ENCODE peak calls at places on chromosome 10, in five cellular contexts. A is endothelial cell of umbilical vein, M is esophagus squamous epithelium, Q is PC-9, D is body of pancreas. G is an unnamed sample.

GRCh38 chr10:61835069-61835908 is 66.2 kb upstream of the ARID5B start:
- DNase-seq in A (peak; percentile 90), M (no peak), Q (no peak), D (peak; percentile 33), G (peak; percentile 76)

GRCh38 chr10:28850784-28851183 is 173.5 kb downstream of the BAMBI start:
- DNase-seq in A (no peak), M (no peak), Q (no peak), D (no peak), G (no peak)

GRCh38 chr10:14507156-14507555 is 176.4 kb upstream of the FRMD4A start:
- DNase-seq in A (peak; percentile 85), M (no peak), Q (no peak), D (no peak), G (no peak)

GRCh38 chr10:132563485-132564248 is 26.1 kb downstream of the INPP5A start:
- DNase-seq in A (no peak), M (no peak), Q (no peak), D (no peak), G (no peak)

GRCh38 chr10:30719832-30720231 is 90.3 kb upstream of the LYZL2 start:
- DNase-seq in A (no peak), M (no peak), Q (no peak), D (no peak), G (no peak)

GRCh38 chr10:21527634-21528451 is 2.4 kb upstream of the SKIDA1 start:
- DNase-seq in A (peak; percentile 73), M (no peak), Q (no peak), D (no peak), G (no peak)

GRCh38 chr10:75469018-75469616 is 37.7 kb downstream of the LRMDA start:
- DNase-seq in A (peak; percentile 56), M (no peak), Q (peak; percentile 78), D (peak; percentile 18), G (peak; percentile 70)

GRCh38 chr10:131137223-131137622 is 174.3 kb downstream of the TCERG1L start:
- DNase-seq in A (no peak), M (no peak), Q (no peak), D (no peak), G (no peak)

GRCh38 chr10:1369665-1370064 is 313.5 kb downstream of the WDR37 start:
- DNase-seq in A (no peak), M (no peak), Q (no peak), D (no peak), G (no peak)

GRCh38 chr10:14478639-14479038 is 147.9 kb upstream of the FRMD4A start:
- DNase-seq in A (peak; percentile 63), M (no peak), Q (no peak), D (peak; percentile 83), G (peak; percentile 46)

GRCh38 chr10:76119515-76119914 is 688.1 kb downstream of the LRMDA start:
- DNase-seq in A (no peak), M (no peak), Q (no peak), D (no peak), G (peak; percentile 73)

GRCh38 chr10:131946321-131946751 is 35.4 kb downstream of the BNIP3 start:
- DNase-seq in A (peak; percentile 89), M (no peak), Q (no peak), D (peak; percentile 66), G (peak; percentile 77)

GRCh38 chr10:48255722-48256121 is 18.8 kb downstream of the FRMPD2 start:
- DNase-seq in A (no peak), M (no peak), Q (no peak), D (no peak), G (no peak)

GRCh38 chr10:119395287-119396007 is 147.1 kb downstream of the RGS10 start:
- DNase-seq in A (peak; percentile 35), M (no peak), Q (no peak), D (no peak), G (no peak)

GRCh38 chr10:133309720-133310398 is 1.1 kb downstream of the ZNF511 start:
- DNase-seq in A (no peak), M (no peak), Q (no peak), D (peak; percentile 69), G (no peak)

GRCh38 chr10:69733791-69734261 is 67.9 kb upstream of the COL13A1 start:
- DNase-seq in A (no peak), M (no peak), Q (no peak), D (no peak), G (peak; percentile 49)

GRCh38 chr10:29535012-29535777 is 99.6 kb downstream of the SVIL start:
- DNase-seq in A (peak; percentile 55), M (no peak), Q (no peak), D (peak; percentile 94), G (no peak)

GRCh38 chr10:16770646-16771045 is 46.6 kb downstream of the RSU1 start:
- DNase-seq in A (no peak), M (no peak), Q (no peak), D (no peak), G (no peak)

GRCh38 chr10:71090330-71090729 is 122.0 kb upstream of the UNC5B start:
- DNase-seq in A (no peak), M (no peak), Q (no peak), D (no peak), G (no peak)

GRCh38 chr10:97822261-97822687 is 27.4 kb upstream of the GOLGA7B start:
- DNase-seq in A (no peak), M (no peak), Q (peak; percentile 42), D (peak; percentile 15), G (no peak)

GRCh38 chr10:125148576-125148975 is 11.8 kb downstream of the CTBP2 start:
- DNase-seq in A (no peak), M (no peak), Q (no peak), D (no peak), G (no peak)

GRCh38 chr10:119413738-119414611 is 128.5 kb downstream of the RGS10 start:
- DNase-seq in A (no peak), M (no peak), Q (no peak), D (peak; percentile 22), G (no peak)

GRCh38 chr10:79242620-79243152 is 104.6 kb upstream of the PPIF start:
- DNase-seq in A (peak; percentile 71), M (no peak), Q (peak; percentile 62), D (peak; percentile 34), G (no peak)

GRCh38 chr10:110497438-110498086 is at the start of gene DUSP5:
- DNase-seq in A (peak; percentile 96), M (peak; percentile 84), Q (peak; percentile 82), D (peak; percentile 92), G (peak; percentile 80)

GRCh38 chr10:110496553-110497437 is 912 bp upstream of the DUSP5 start:
- DNase-seq in A (peak; percentile 62), M (no peak), Q (no peak), D (no peak), G (no peak)

GRCh38 chr10:110498982-110499795 is 1.5 kb downstream of the DUSP5 start:
- DNase-seq in A (peak; percentile 59), M (no peak), Q (peak; percentile 58), D (no peak), G (peak; percentile 60)

GRCh38 chr10:110499796-110500514 is 2.2 kb downstream of the DUSP5 start:
- DNase-seq in A (peak; percentile 56), M (no peak), Q (no peak), D (no peak), G (no peak)

DNA sequence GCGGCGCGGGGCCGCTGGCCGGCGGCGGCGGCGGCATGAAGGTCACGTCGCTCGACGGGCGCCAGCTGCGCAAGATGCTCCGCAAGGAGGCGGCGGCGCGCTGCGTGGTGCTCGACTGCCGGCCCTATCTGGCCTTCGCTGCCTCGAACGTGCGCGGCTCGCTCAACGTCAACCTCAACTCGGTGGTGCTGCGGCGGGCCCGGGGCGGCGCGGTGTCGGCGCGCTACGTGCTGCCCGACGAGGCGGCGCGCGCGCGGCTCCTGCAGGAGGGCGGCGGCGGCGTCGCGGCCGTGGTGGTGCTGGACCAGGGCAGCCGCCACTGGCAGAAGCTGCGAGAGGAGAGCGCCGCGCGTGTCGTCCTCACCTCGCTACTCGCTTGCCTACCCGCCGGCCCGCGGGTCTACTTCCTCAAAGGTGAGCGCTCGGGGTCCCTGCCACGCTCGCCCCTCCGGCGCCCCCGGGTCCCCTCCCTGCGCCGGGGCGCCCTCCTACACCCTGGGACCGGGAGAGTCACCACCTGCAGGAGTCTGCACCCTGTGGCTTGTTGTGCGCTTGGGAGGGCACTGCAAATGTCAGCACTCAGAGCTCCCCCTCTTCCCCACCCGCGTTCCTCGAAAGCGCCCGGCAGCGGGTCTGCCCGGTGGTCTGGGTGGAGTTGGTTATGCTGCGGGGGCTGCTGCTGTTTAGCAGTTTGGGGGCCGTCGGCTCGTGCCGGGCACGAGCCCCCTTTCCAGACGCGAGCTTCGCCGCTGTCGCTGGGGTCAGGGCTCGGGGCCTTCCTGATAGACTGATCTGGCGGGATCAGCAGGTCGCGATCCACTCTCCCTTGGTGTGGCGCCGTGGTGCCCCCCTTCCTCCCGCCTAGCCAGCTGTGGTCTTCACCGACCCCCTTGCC is 627 bp downstream of the DUSP5 start:
- DNase-seq in A (peak; percentile 57), M (no peak), Q (no peak), D (peak; percentile 49), G (no peak)
- TF ChIP-seq CTCF in A (no peak), M (peak; percentile 16), Q (no peak), D (peak; percentile 18), G (peak; percentile 3)

DNA sequence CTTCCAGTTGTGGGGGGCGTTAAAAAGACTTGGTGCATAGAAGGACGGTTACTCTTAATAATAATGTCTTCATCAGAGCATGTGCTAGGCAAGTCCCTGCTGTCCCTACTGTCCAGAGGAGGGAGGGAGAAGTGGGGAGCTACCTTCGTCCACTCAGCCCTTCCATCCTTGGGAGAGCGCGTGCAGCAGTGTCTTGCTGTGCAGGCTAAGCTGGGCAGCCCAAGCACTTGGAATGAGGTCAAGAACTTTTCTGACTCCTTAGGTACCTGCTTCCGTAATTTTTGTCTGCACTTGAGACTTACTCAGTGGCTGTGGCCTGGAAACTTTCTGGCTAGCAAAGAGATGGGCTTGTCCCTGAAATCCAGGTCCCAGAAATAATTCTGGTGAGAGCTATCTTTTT is 265.9 kb upstream of the SORCS1 start:
- DNase-seq in A (no peak), M (no peak), Q (no peak), D (no peak), G (no peak)
- H3K27ac ChIP-seq in A (no peak overlapping the region), M (no peak overlapping the region), Q (no peak overlapping the region), D (no peak overlapping the region), G (no peak overlapping the region)

DNA sequence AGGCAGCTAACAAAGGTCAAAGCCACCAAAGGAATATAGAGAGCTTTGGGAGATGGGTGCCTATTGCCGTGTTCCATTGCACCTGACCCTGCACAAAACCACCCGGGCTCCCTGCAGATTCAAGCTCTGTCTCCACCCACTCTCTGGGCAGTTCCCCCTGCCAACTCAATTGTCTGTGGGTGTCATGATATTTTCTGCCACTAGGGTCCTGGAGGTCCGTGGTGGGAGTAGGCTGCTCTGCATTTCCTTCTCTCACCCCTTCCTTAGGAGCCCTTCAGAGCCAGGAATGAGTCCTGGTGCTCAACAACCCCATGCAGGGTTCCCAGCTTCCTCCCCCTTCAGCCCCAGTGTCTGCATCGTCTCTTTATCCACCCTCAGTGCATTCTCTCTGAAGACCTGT is 34.1 kb downstream of the PNLIPRP2 start:
- DNase-seq in A (no peak), M (no peak), Q (no peak), D (no peak), G (no peak)
- TF ChIP-seq CTCF in A (no peak), M (no peak), Q (peak; percentile 42), D (peak; percentile 51), G (peak; percentile 27)

DNA sequence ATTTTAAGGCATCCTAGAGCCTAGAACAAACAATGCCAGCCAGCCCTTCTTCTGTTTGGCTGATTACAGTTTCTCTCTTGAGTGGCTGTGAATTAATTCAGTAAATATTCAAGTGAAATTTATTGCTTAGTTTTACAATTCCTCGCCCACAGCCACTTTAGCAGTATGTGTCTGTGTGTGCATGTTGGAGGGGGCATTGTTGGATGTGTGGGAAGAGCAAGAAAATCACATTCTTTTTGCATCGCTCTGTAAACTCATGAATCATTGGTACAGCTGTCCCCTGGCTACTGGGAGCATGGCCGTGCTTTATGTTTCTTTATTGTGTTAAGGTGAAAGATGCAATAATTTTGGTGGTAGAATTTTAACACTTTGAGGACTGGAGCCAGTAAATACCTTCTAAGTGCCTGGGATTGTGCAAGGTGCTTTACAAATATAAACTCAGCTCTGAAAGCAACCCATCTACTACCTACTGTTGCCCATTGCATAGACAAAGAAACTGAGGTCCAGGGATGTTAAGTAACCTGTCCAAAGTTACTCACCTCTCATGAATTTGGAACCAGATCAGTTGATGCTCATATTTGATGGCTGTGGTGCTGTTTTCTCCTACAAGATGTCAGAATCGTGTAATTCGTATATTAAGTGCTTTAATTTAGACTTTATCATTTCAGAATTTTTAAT is 89.9 kb upstream of the BTBD16 start:
- DNase-seq in A (peak; percentile 21), M (no peak), Q (peak; percentile 39), D (no peak), G (no peak)
- H3K27ac ChIP-seq in A (no peak overlapping the region), M (no peak overlapping the region), Q (no peak overlapping the region), D (no peak overlapping the region), G (no peak overlapping the region)

G was measured in foreskin keratinocyte.